ENCODE peak calls at places on chromosomes 3 and 15, in ten cellular contexts. D, T, P, L, Q, K, H, I, S and C are unnamed samples.

GRCh38 chr3:113251817-113252216 is 40.5 kb downstream of the BOC start:
- DNase-seq in D (no peak), T (no peak), P (no peak), L (no peak), Q (no peak), K (no peak), H (no peak), I (no peak), S (no peak), C (no peak)

GRCh38 chr3:38823722-38824121 is 7.7 kb upstream of the SCN10A start:
- DNase-seq in D (no peak), T (no peak), P (no peak), L (no peak), Q (no peak), K (no peak), H (no peak), I (no peak), S (no peak), C (no peak)

GRCh38 chr3:28836199-28836598 is 444.7 kb upstream of the RBMS3 start:
- DNase-seq in D (no peak), T (no peak), P (no peak), L (no peak), Q (no peak), K (no peak), H (no peak), I (no peak), S (no peak), C (no peak)

GRCh38 chr15:100869151-100869999 is 10.3 kb upstream of the ALDH1A3 start:
- DNase-seq in D (no peak), T (no peak), P (no peak), L (no peak), Q (no peak), K (no peak), H (no peak), I (no peak), S (no peak), C (no peak)

GRCh38 chr3:123818921-123819429 is 65.2 kb downstream of the MYLK start:
- DNase-seq in D (no peak), T (no peak), P (no peak), L (peak; percentile 73), Q (no peak), K (no peak), H (no peak), I (no peak), S (no peak), C (no peak)

GRCh38 chr3:42600958-42601675 is 631 bp downstream of the NKTR start:
- DNase-seq in D (no peak), T (peak; percentile 56), P (no peak), L (peak; percentile 53), Q (peak; percentile 69), K (peak; percentile 1), H (peak; percentile 56), I (peak; percentile 80), S (peak; percentile 33), C (peak; percentile 75)

GRCh38 chr3:142914286-142914811 is 25.5 kb upstream of the PCOLCE2 start:
- DNase-seq in D (no peak), T (no peak), P (no peak), L (no peak), Q (no peak), K (no peak), H (no peak), I (no peak), S (no peak), C (no peak)

GRCh38 chr3:142724682-142725351 is 983 bp downstream of the TRPC1 start:
- DNase-seq in D (no peak), T (peak; percentile 23), P (no peak), L (peak; percentile 34), Q (peak; percentile 53), K (peak; percentile 4), H (peak; percentile 48), I (peak; percentile 62), S (peak; percentile 3), C (peak; percentile 86)

GRCh38 chr15:27592036-27592725 is 506.9 kb downstream of the OCA2 start:
- DNase-seq in D (no peak), T (no peak), P (no peak), L (no peak), Q (no peak), K (no peak), H (no peak), I (no peak), S (no peak), C (no peak)

GRCh38 chr3:190381356-190381940 is 6.5 kb upstream of the CLDN16 start:
- DNase-seq in D (no peak), T (no peak), P (no peak), L (no peak), Q (no peak), K (no peak), H (no peak), I (no peak), S (no peak), C (no peak)

GRCh38 chr3:169241575-169241927 is 422.0 kb downstream of the MECOM start:
- DNase-seq in D (no peak), T (no peak), P (no peak), L (no peak), Q (no peak), K (no peak), H (no peak), I (no peak), S (no peak), C (no peak)